ENCODE peak calls at places on chromosomes 16 and 17, in seven cellular contexts. T is A549, D is epithelial cell of esophagus, G is progenitor cell of endocrine pancreas, F is neural crest cell, M is heart left ventricle, Y is fibroblast of villous mesenchyme. O is an unnamed sample.

GRCh38 chr16:17222756-17223411 is 247.9 kb downstream of the XYLT1 start:
- DNase-seq in T (no peak), D (no peak), G (no peak), F (no peak), M (no peak), Y (no peak), O (no peak)

GRCh38 chr16:67399749-67400704 is 6.7 kb upstream of the TPPP3 start:
- DNase-seq in T (no peak), D (no peak), G (no peak), F (no peak), M (no peak), Y (no peak), O (no peak)

GRCh38 chr16:18797746-18798145 is 3.6 kb downstream of the ARL6IP1 start:
- DNase-seq in T (no peak), D (no peak), G (no peak), F (no peak), M (no peak), Y (no peak), O (no peak)

GRCh38 chr16:2150418-2151187 is 2.2 kb downstream of the RAB26 start:
- DNase-seq in T (peak; percentile 66), D (peak; percentile 59), G (no peak), F (no peak), M (no peak), Y (peak; percentile 61), O (peak; percentile 47)

GRCh38 chr17:50276588-50277356 is 2.5 kb downstream of the TMEM92 start:
- DNase-seq in T (no peak), D (no peak), G (no peak), F (no peak), M (no peak), Y (no peak), O (no peak)

GRCh38 chr17:32341141-32341856 is 674 bp downstream of the C17orf75 start:
- DNase-seq in T (no peak), D (peak; percentile 47), G (no peak), F (no peak), M (no peak), Y (no peak), O (peak; percentile 58)

GRCh38 chr17:50439008-50439407 is 13.0 kb downstream of the ACSF2 start:
- DNase-seq in T (no peak), D (no peak), G (no peak), F (no peak), M (no peak), Y (no peak), O (no peak)

GRCh38 chr16:46982335-46982734 is 8.9 kb upstream of the DNAJA2 start:
- DNase-seq in T (no peak), D (no peak), G (no peak), F (no peak), M (no peak), Y (no peak), O (no peak)

GRCh38 chr16:69311533-69312388 is 611 bp downstream of the VPS4A start:
- DNase-seq in T (peak; percentile 56), D (peak; percentile 47), G (peak; percentile 43), F (peak; percentile 33), M (no peak), Y (peak; percentile 24), O (peak; percentile 51)

GRCh38 chr16:6864244-6864643 is 468.4 kb upstream of the RBFOX1 start:
- DNase-seq in T (no peak), D (no peak), G (no peak), F (no peak), M (no peak), Y (no peak), O (no peak)

GRCh38 chr16:75130150-75130771 is 13.7 kb upstream of the LDHD start:
- DNase-seq in T (no peak), D (no peak), G (no peak), F (no peak), M (no peak), Y (no peak), O (no peak)

GRCh38 chr17:74943808-74944522 is 8.3 kb downstream of the OTOP3 start:
- DNase-seq in T (peak; percentile 58), D (peak; percentile 99), G (no peak), F (no peak), M (no peak), Y (no peak), O (no peak)

GRCh38 chr16:54649846-54650245 is 280.8 kb upstream of the IRX5 start:
- DNase-seq in T (no peak), D (no peak), G (no peak), F (no peak), M (no peak), Y (no peak), O (no peak)

GRCh38 chr17:40558651-40559015 is 6.6 kb downstream of the CCR7 start:
- DNase-seq in T (no peak), D (no peak), G (peak; percentile 6), F (no peak), M (no peak), Y (no peak), O (no peak)

O was measured in RKO.